ENCODE peak calls at places on chromosomes 11 and 22, in five cellular contexts. One of them, this sample, is unnamed. For H3K9me3, the result is how much of the 10 kb centered on the place peaks cover.

GRCh38 chr11:70365536-70365912 is 32.8 kb upstream of the CTTN start:
- DNase-seq in cardiac muscle cell: no peak
- DNase-seq in PC-3: no peak
- DNase-seq in spleen: no peak
- DNase-seq in AG04450: no peak
- DNase-seq in this sample: no peak

GRCh38 chr11:116975661-116976060 is 122.6 kb downstream of the SIK3 start:
- DNase-seq in cardiac muscle cell: no peak
- DNase-seq in spleen: no peak
- DNase-seq in PC-3: no peak
- DNase-seq in AG04450: no peak
- DNase-seq in this sample: no peak

GRCh38 chr11:131615611-131616010 is 245.2 kb downstream of the NTM start:
- DNase-seq in PC-3: no peak
- DNase-seq in AG04450: no peak
- DNase-seq in cardiac muscle cell: no peak
- DNase-seq in spleen: no peak
- DNase-seq in this sample: no peak

GRCh38 chr11:133500435-133500834 is 31.9 kb downstream of the OPCML start:
- DNase-seq in PC-3: no peak
- DNase-seq in AG04450: no peak
- DNase-seq in cardiac muscle cell: no peak
- DNase-seq in spleen: no peak
- DNase-seq in this sample: no peak

GRCh38 chr11:27875480-27876208 is 175.4 kb upstream of the BDNF start:
- DNase-seq in cardiac muscle cell: no peak
- DNase-seq in AG04450: no peak
- DNase-seq in spleen: no peak
- DNase-seq in PC-3: peak
- DNase-seq in this sample: no peak

GRCh38 chr11:13837286-13837685 is 125.2 kb upstream of the SPON1 start:
- DNase-seq in spleen: no peak
- DNase-seq in AG04450: no peak
- DNase-seq in PC-3: peak
- DNase-seq in cardiac muscle cell: no peak
- DNase-seq in this sample: no peak

GRCh38 chr11:121336279-121336947 is 43.8 kb downstream of the SC5D start:
- DNase-seq in spleen: no peak
- DNase-seq in cardiac muscle cell: no peak
- DNase-seq in AG04450: no peak
- DNase-seq in PC-3: no peak
- DNase-seq in this sample: no peak

GRCh38 chr11:29913352-29913751 is 103.5 kb downstream of the KCNA4 start:
- DNase-seq in AG04450: no peak
- DNase-seq in PC-3: no peak
- DNase-seq in cardiac muscle cell: no peak
- DNase-seq in spleen: no peak
- DNase-seq in this sample: no peak

GRCh38 chr22:28939394-28939793 is 56.0 kb downstream of the ZNRF3 start:
- DNase-seq in PC-3: no peak
- DNase-seq in AG04450: no peak
- DNase-seq in spleen: no peak
- DNase-seq in cardiac muscle cell: no peak
- DNase-seq in this sample: no peak

GRCh38 chr11:124608146-124608545 is 3.1 kb upstream of the PANX3 start:
- DNase-seq in PC-3: peak
- DNase-seq in spleen: no peak
- DNase-seq in cardiac muscle cell: no peak
- DNase-seq in AG04450: no peak
- DNase-seq in this sample: no peak

GRCh38 chr11:48170176-48170839 is 46.3 kb upstream of the OR4B1 start:
- DNase-seq in cardiac muscle cell: no peak
- DNase-seq in PC-3: no peak
- DNase-seq in spleen: no peak
- DNase-seq in AG04450: no peak
- DNase-seq in this sample: no peak

GRCh38 chr22:23113067-23113846 is 28.5 kb downstream of the RSPH14 start:
- DNase-seq in AG04450: peak
- DNase-seq in spleen: no peak
- DNase-seq in PC-3: no peak
- DNase-seq in cardiac muscle cell: no peak
- DNase-seq in this sample: no peak

GRCh38 chr22:44442856-44443595 is 55.0 kb downstream of the RTL6 start:
- DNase-seq in spleen: peak
- DNase-seq in AG04450: no peak
- DNase-seq in PC-3: no peak
- DNase-seq in cardiac muscle cell: peak
- DNase-seq in this sample: no peak

GRCh38 chr22:35627267-35628041 is 10.3 kb upstream of the MB start:
- DNase-seq in spleen: no peak
- DNase-seq in AG04450: peak
- DNase-seq in cardiac muscle cell: peak
- DNase-seq in PC-3: peak
- DNase-seq in this sample: peak

GRCh38 chr11:118929496-118930151 is 3.9 kb upstream of the BCL9L start:
- DNase-seq in AG04450: no peak
- DNase-seq in PC-3: peak
- DNase-seq in spleen: peak
- DNase-seq in cardiac muscle cell: peak
- DNase-seq in this sample: peak

GRCh38 chr11:68963779-68964178 is 17.0 kb downstream of the MRGPRD start:
- DNase-seq in spleen: no peak
- DNase-seq in PC-3: no peak
- DNase-seq in cardiac muscle cell: no peak
- DNase-seq in AG04450: no peak
- DNase-seq in this sample: no peak

GRCh38 chr11:31810779-31811647 is at the start of gene PAX6:
- DNase-seq in PC-3: peak
- DNase-seq in AG04450: no peak
- DNase-seq in spleen: peak
- DNase-seq in cardiac muscle cell: peak
- DNase-seq in this sample: peak

GRCh38 chr11:75898871-75899270 is 83.9 kb downstream of the UVRAG start:
- DNase-seq in cardiac muscle cell: no peak
- DNase-seq in AG04450: no peak
- DNase-seq in spleen: no peak
- DNase-seq in PC-3: no peak
- DNase-seq in this sample: no peak

GRCh38 chr11:111905391-111905790 is 6.2 kb downstream of the CRYAB start:
- DNase-seq in AG04450: no peak
- DNase-seq in PC-3: no peak
- DNase-seq in cardiac muscle cell: no peak
- DNase-seq in spleen: no peak
- DNase-seq in this sample: no peak

GRCh38 chr22:43342347-43343261 is 568 bp downstream of the SCUBE1 start:
- DNase-seq in AG04450: no peak
- DNase-seq in PC-3: no peak
- DNase-seq in cardiac muscle cell: no peak
- DNase-seq in spleen: peak
- DNase-seq in this sample: no peak

GRCh38 chr11:121112498-121113455 is 11.7 kb downstream of the TECTA start:
- DNase-seq in AG04450: peak
- DNase-seq in PC-3: peak
- DNase-seq in spleen: no peak
- DNase-seq in cardiac muscle cell: peak
- DNase-seq in this sample: peak

GRCh38 chr11:20596629-20597129 is 2.7 kb upstream of the SLC6A5 start:
- DNase-seq in spleen: no peak
- DNase-seq in PC-3: no peak
- DNase-seq in AG04450: no peak
- DNase-seq in cardiac muscle cell: no peak
- DNase-seq in this sample: no peak

GRCh38 chr11:438101-438844 is 3.5 kb downstream of the ANO9 start:
- DNase-seq in spleen: no peak
- DNase-seq in cardiac muscle cell: no peak
- DNase-seq in AG04450: no peak
- DNase-seq in PC-3: no peak
- DNase-seq in this sample: peak

GRCh38 chr11:17471501-17471900 is 5.1 kb downstream of the ABCC8 start:
- DNase-seq in AG04450: no peak
- DNase-seq in cardiac muscle cell: no peak
- DNase-seq in spleen: no peak
- DNase-seq in PC-3: peak
- DNase-seq in this sample: no peak

GRCh38 chr11:17594686-17595192 is 47.7 kb downstream of the OTOG start:
- DNase-seq in PC-3: no peak
- DNase-seq in spleen: no peak
- DNase-seq in AG04450: no peak
- DNase-seq in cardiac muscle cell: no peak
- DNase-seq in this sample: no peak

GRCh38 chr11:8296203-8296602 is 32.5 kb upstream of the LMO1 start:
- DNase-seq in spleen: no peak
- DNase-seq in cardiac muscle cell: no peak
- DNase-seq in AG04450: no peak
- DNase-seq in PC-3: no peak
- DNase-seq in this sample: no peak

GRCh38 chr11:83998921-83999320 is 712.8 kb upstream of the CCDC90B start:
- DNase-seq in spleen: peak
- DNase-seq in AG04450: no peak
- DNase-seq in PC-3: no peak
- DNase-seq in cardiac muscle cell: no peak
- DNase-seq in this sample: no peak

DNA sequence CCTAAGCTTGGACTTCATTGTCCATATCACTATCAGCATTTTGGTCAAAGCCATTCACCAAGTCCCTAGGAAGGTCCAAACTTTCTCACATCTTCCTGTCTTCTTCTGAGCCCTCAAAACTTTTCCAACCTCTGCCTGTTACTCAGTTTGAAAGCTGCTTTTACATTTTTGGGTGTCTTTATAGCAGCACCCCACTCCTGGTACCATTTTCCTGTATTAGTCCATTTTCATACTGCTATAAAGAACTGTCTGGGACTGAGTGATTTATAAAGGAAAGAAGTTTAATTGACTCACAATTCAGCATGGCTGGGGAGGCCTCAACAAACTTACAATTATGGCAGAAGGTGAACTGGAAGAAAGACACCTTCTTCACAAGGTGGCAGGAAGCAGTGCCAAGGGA is 717.0 kb upstream of the CCDC90B start:
- DNase-seq in PC-3: no peak
- DNase-seq in AG04450: no peak
- DNase-seq in cardiac muscle cell: no peak
- DNase-seq in spleen: no peak
- DNase-seq in this sample: no peak
- H3K9me3 ChIP-seq in PC-3: under half
- H3K9me3 ChIP-seq in AG04450: under half
- H3K9me3 ChIP-seq in cardiac muscle cell: under half
- H3K9me3 ChIP-seq in spleen: half or more
- H3K9me3 ChIP-seq in this sample: under half

GRCh38 chr11:123122341-123122740 is 60.4 kb upstream of the HSPA8 start:
- DNase-seq in PC-3: no peak
- DNase-seq in cardiac muscle cell: no peak
- DNase-seq in AG04450: no peak
- DNase-seq in spleen: no peak
- DNase-seq in this sample: no peak

GRCh38 chr11:123111465-123111864 is 49.5 kb upstream of the HSPA8 start:
- DNase-seq in cardiac muscle cell: peak
- DNase-seq in PC-3: peak
- DNase-seq in AG04450: no peak
- DNase-seq in spleen: no peak
- DNase-seq in this sample: no peak

DNA sequence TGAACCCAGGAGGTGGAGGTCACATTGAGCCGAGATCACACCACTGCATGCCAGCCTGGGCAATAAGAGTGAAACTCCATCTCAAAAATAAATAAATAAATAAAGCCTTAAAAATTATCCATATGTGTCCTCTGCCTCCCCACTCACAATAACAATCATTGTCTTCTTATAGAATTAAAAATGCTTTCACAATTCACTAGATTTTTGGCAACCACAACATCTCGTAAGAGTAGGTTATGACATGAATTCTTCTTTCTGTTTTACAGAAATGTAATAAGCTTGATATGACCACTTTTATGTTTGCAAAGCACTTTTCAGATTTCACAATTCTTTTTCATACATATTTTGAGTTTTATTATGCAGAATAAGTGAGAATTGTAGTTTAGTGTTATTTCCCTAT is 54.5 kb upstream of the HSPA8 start:
- DNase-seq in AG04450: no peak
- DNase-seq in PC-3: peak
- DNase-seq in cardiac muscle cell: no peak
- DNase-seq in spleen: no peak
- DNase-seq in this sample: no peak
- H3K9me3 ChIP-seq in AG04450: under half
- H3K9me3 ChIP-seq in PC-3: under half
- H3K9me3 ChIP-seq in cardiac muscle cell: under half
- H3K9me3 ChIP-seq in spleen: under half
- H3K9me3 ChIP-seq in this sample: under half

GRCh38 chr22:48299124-48299523 is 1528.5 kb downstream of the BRD1 start:
- DNase-seq in AG04450: no peak
- DNase-seq in cardiac muscle cell: no peak
- DNase-seq in spleen: no peak
- DNase-seq in PC-3: no peak
- DNase-seq in this sample: no peak

GRCh38 chr22:48299801-48300200 is 1527.9 kb downstream of the BRD1 start:
- DNase-seq in cardiac muscle cell: no peak
- DNase-seq in AG04450: no peak
- DNase-seq in PC-3: no peak
- DNase-seq in spleen: no peak
- DNase-seq in this sample: no peak

GRCh38 chr22:48301908-48302307 is 1525.8 kb downstream of the BRD1 start:
- DNase-seq in PC-3: no peak
- DNase-seq in cardiac muscle cell: no peak
- DNase-seq in spleen: no peak
- DNase-seq in AG04450: no peak
- DNase-seq in this sample: no peak

GRCh38 chr22:48301421-48301820 is 1526.3 kb downstream of the BRD1 start:
- DNase-seq in cardiac muscle cell: no peak
- DNase-seq in AG04450: no peak
- DNase-seq in PC-3: no peak
- DNase-seq in spleen: no peak
- DNase-seq in this sample: no peak

DNA sequence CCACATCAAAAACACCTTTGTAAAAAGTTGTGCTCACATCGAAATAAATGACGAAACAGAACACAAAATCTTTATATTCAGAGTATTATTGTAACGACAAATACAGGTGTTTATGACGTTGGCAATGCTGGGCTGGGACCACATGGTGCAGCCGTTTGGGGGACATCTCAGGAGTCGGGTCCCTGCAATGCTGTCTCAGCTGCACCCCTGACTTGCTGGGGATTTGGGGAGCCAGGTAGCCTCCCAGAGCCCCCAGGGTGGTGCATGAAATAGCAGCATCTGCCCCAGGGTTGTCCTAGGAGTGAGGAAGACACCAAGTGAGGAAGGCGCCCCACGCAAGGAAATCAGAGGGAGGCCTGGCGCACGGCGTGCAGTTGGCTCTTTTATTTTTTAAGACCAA is 1526.8 kb downstream of the BRD1 start:
- DNase-seq in AG04450: no peak
- DNase-seq in cardiac muscle cell: no peak
- DNase-seq in PC-3: no peak
- DNase-seq in spleen: no peak
- DNase-seq in this sample: no peak
- H3K9me3 ChIP-seq in AG04450: half or more
- H3K9me3 ChIP-seq in cardiac muscle cell: under half
- H3K9me3 ChIP-seq in PC-3: under half
- H3K9me3 ChIP-seq in spleen: under half
- H3K9me3 ChIP-seq in this sample: under half

GRCh38 chr11:101166038-101166437 is 36.4 kb upstream of the PGR start:
- DNase-seq in PC-3: no peak
- DNase-seq in spleen: no peak
- DNase-seq in AG04450: no peak
- DNase-seq in cardiac muscle cell: no peak
- DNase-seq in this sample: no peak
- H3K9me3 ChIP-seq in PC-3: under half
- H3K9me3 ChIP-seq in spleen: under half
- H3K9me3 ChIP-seq in AG04450: under half
- H3K9me3 ChIP-seq in cardiac muscle cell: under half
- H3K9me3 ChIP-seq in this sample: under half